ENCODE peak calls at places on chromosomes 2 and 18, in eight cellular contexts. C, W, M, S, K, I, Y and P are unnamed samples.

GRCh38 chr2:180696005-180696404 is 284.4 kb upstream of the UBE2E3 start:
- DNase-seq in C (no peak), W (no peak), M (no peak), S (no peak), K (no peak), I (no peak), Y (no peak), P (no peak)

GRCh38 chr2:226618875-226619605 is 180.6 kb downstream of the IRS1 start:
- DNase-seq in C (no peak), W (no peak), M (peak), S (no peak), K (no peak), I (peak), Y (peak), P (peak)

GRCh38 chr2:182031956-182032355 is 46.3 kb downstream of the PPP1R1C start:
- DNase-seq in C (no peak), W (no peak), M (no peak), S (no peak), K (no peak), I (no peak), Y (no peak), P (no peak)

GRCh38 chr18:67133669-67134068 is 382.9 kb downstream of the DSEL start:
- DNase-seq in C (no peak), W (no peak), M (no peak), S (no peak), K (no peak), I (no peak), Y (no peak), P (no peak)

GRCh38 chr2:133360882-133361281 is 207.4 kb downstream of the NCKAP5 start:
- DNase-seq in C (no peak), W (no peak), M (no peak), S (no peak), K (no peak), I (no peak), Y (no peak), P (no peak)

GRCh38 chr2:212900715-212901114 is 250.7 kb downstream of the IKZF2 start:
- DNase-seq in C (no peak), W (no peak), M (no peak), S (no peak), K (no peak), I (no peak), Y (no peak), P (no peak)

GRCh38 chr2:100782376-100782878 is 37.5 kb upstream of the NPAS2 start:
- DNase-seq in C (no peak), W (no peak), M (no peak), S (no peak), K (no peak), I (no peak), Y (no peak), P (no peak)

GRCh38 chr2:219252570-219252899 is 508 bp upstream of the TUBA4B start:
- DNase-seq in C (no peak), W (no peak), M (no peak), S (no peak), K (no peak), I (no peak), Y (no peak), P (no peak)

GRCh38 chr2:42569116-42569711 is 782 bp downstream of the MTA3 start:
- DNase-seq in C (no peak), W (no peak), M (peak), S (no peak), K (peak), I (peak), Y (peak), P (peak)

GRCh38 chr2:230870544-230871360 is 6.0 kb downstream of the ITM2C start:
- DNase-seq in C (no peak), W (no peak), M (no peak), S (peak), K (peak), I (no peak), Y (no peak), P (no peak)

GRCh38 chr2:133854603-133855200 is 286.4 kb upstream of the NCKAP5 start:
- DNase-seq in C (no peak), W (no peak), M (no peak), S (no peak), K (no peak), I (no peak), Y (no peak), P (no peak)

GRCh38 chr18:5467666-5468065 is 76.1 kb downstream of the EPB41L3 start:
- DNase-seq in C (no peak), W (no peak), M (no peak), S (no peak), K (no peak), I (no peak), Y (no peak), P (no peak)

GRCh38 chr2:74458957-74459290 is 686 bp downstream of the WBP1 start:
- DNase-seq in C (no peak), W (no peak), M (peak), S (no peak), K (no peak), I (no peak), Y (peak), P (no peak)

GRCh38 chr18:26477828-26478466 is 70.4 kb downstream of the KCTD1 start:
- DNase-seq in C (no peak), W (no peak), M (no peak), S (no peak), K (no peak), I (no peak), Y (no peak), P (no peak)

GRCh38 chr2:164896226-164896625 is 54.6 kb upstream of the COBLL1 start:
- DNase-seq in C (no peak), W (no peak), M (peak), S (no peak), K (no peak), I (peak), Y (peak), P (peak)

GRCh38 chr18:23380001-23380550 is 73.0 kb upstream of the RIOK3 start:
- DNase-seq in C (peak), W (peak), M (peak), S (no peak), K (no peak), I (peak), Y (peak), P (peak)

GRCh38 chr2:172207916-172208315 is 105.2 kb upstream of the DLX2 start:
- DNase-seq in C (no peak), W (no peak), M (no peak), S (no peak), K (no peak), I (peak), Y (no peak), P (no peak)

GRCh38 chr2:228318218-228318617 is 136.7 kb upstream of the SPHKAP start:
- DNase-seq in C (no peak), W (no peak), M (peak), S (no peak), K (peak), I (peak), Y (peak), P (peak)

GRCh38 chr2:12071343-12071742 is 324.9 kb downstream of the LPIN1 start:
- DNase-seq in C (no peak), W (no peak), M (no peak), S (no peak), K (no peak), I (no peak), Y (no peak), P (no peak)

GRCh38 chr2:162277344-162277743 is 34.1 kb upstream of the FAP start:
- DNase-seq in C (no peak), W (no peak), M (no peak), S (no peak), K (no peak), I (no peak), Y (no peak), P (no peak)

GRCh38 chr2:43178602-43179542 is 47.5 kb downstream of the ZFP36L2 start:
- DNase-seq in C (peak), W (no peak), M (peak), S (peak), K (peak), I (peak), Y (peak), P (peak)

GRCh38 chr2:29314816-29315571 is 199.8 kb downstream of the CLIP4 start:
- DNase-seq in C (no peak), W (no peak), M (peak), S (no peak), K (peak), I (peak), Y (no peak), P (no peak)

GRCh38 chr2:198080872-198081271 is 276.5 kb downstream of the PLCL1 start:
- DNase-seq in C (no peak), W (no peak), M (no peak), S (no peak), K (no peak), I (no peak), Y (no peak), P (no peak)

GRCh38 chr2:187155472-187155871 is 292.6 kb downstream of the CALCRL start:
- DNase-seq in C (no peak), W (no peak), M (no peak), S (no peak), K (no peak), I (peak), Y (peak), P (no peak)
- H3K4me3 ChIP-seq in C (no peak), W (no peak), M (no peak), S (no peak), K (no peak), I (no peak), Y (no peak), P (no peak)

DNA sequence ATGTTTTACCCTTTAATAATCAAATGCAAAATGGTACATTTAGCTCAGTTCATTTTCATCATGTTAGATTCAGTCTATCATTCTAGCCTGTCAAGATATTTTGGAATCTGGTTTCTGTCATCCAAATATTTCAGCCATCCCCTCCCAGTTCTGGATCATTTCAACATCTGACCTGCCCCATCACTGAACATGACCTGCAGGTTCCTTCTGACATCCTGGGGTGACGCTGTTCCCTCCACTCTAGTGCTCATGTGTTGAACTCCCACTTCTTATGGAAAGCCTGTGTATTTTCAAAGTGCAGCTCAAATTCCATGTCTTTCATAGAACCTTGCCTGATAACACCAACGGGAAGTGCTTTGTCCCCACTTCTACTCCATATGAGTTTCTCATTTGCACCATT is 320.0 kb upstream of the TNP1 start:
- DNase-seq in C (no peak), W (no peak), M (no peak), S (no peak), K (no peak), I (no peak), Y (no peak), P (no peak)
- TF ChIP-seq CTCF in C (no peak), W (no peak), M (no peak), S (no peak), K (no peak), I (no peak), Y (no peak), P (no peak)

DNA sequence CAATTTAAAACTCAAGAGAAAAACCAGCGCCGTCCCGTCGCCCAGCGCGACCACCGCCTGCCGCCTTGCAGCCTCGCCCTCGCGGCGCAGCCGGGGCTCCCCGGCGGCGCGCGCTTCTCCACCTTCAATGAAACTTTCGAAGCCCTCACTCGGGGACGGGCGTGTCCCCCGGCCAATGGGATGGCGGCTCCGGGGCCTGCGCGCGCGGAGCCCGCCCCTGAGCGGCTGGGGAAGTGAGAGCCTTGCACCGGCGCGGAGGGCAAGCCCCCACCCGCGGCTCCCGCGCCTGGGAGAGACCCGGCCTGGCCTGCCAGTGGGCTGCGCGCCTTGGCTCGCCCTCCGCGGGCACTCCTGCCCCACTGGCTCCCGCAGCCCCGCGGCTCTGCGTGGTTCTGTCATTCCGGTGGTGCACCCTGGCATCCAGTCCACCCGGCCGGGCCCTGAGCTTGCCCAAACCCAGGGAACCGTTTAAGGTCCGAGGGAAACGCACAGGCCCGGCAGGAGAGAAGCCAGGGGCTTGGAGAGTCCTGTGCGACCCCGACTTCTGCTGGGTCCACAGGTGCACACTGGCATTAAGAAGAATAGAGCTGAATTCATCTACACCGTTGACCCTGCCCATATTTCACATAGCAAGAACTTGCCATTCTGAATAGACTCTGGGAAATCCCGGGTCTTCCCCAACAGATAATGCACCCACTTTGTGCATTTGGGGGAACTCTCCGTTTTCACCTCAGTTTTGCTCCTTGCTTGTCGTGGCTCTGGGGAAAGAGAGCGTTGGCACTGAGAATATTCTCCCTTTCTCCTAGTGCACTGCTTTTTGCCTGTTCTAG is at the start of gene PIEZO2:
- DNase-seq in C (peak), W (no peak), M (peak), S (no peak), K (peak), I (peak), Y (peak), P (peak)
- H3K4me3 ChIP-seq in C (peak), W (peak), M (peak), S (no peak), K (peak), I (peak), Y (peak), P (peak)

GRCh38 chr2:120879401-120880295 is 144.0 kb downstream of the GLI2 start:
- DNase-seq in C (no peak), W (no peak), M (no peak), S (no peak), K (no peak), I (no peak), Y (no peak), P (no peak)
- TF ChIP-seq CTCF in C (no peak), W (peak), M (no peak), S (peak), K (no peak), I (peak), Y (no peak), P (no peak)

GRCh38 chr2:191845876-191846786 is 757 bp downstream of the CAVIN2 start:
- DNase-seq in C (peak), W (no peak), M (no peak), S (no peak), K (no peak), I (no peak), Y (no peak), P (no peak)
- H3K4me3 ChIP-seq in C (peak), W (no peak), M (no peak), S (no peak), K (peak), I (peak), Y (peak), P (peak)

DNA sequence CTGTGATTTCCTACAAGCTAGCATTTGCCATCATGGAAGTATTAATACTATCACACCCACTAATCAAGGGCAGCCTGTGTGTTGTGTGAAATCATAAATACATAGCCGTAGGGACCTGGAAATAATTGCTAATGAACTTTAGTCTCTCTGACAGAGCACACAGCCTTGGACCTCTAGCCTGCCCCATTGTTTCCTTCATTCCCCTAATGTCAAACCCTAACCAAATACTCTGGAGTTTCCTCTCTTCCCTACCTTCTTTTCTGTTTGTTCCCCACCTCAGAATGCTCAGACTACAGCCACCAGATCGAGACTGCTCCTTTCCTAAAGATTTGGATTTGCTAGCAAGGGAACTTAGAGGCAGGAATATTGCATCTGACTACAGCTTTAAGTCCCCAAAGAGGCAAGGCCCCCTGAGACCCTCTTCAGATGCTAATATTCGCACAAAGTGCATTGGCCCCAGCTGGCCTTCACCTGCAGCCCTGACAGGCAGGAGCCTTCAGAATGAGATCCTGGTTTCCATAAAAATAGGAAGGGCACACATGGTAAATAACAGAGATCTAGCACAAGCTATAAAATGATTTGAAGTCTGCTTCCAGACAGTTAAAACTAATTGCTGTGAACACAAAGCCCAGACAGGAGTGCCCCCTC is 279.3 kb upstream of the DCC start:
- DNase-seq in C (no peak), W (no peak), M (no peak), S (no peak), K (no peak), I (no peak), Y (no peak), P (no peak)
- TF ChIP-seq CTCF in C (no peak), W (no peak), M (no peak), S (no peak), K (no peak), I (no peak), Y (no peak), P (no peak)

GRCh38 chr18:56516769-56517168 is 121.6 kb downstream of the TXNL1 start:
- DNase-seq in C (no peak), W (no peak), M (no peak), S (no peak), K (no peak), I (no peak), Y (peak), P (no peak)

GRCh38 chr18:56511996-56512395 is 126.4 kb downstream of the TXNL1 start:
- DNase-seq in C (no peak), W (no peak), M (no peak), S (no peak), K (no peak), I (no peak), Y (no peak), P (no peak)

GRCh38 chr18:56515522-56515921 is 122.9 kb downstream of the TXNL1 start:
- DNase-seq in C (no peak), W (no peak), M (peak), S (no peak), K (no peak), I (no peak), Y (no peak), P (peak)

GRCh38 chr18:56517761-56518160 is 120.6 kb downstream of the TXNL1 start:
- DNase-seq in C (no peak), W (no peak), M (no peak), S (no peak), K (no peak), I (no peak), Y (no peak), P (no peak)

DNA sequence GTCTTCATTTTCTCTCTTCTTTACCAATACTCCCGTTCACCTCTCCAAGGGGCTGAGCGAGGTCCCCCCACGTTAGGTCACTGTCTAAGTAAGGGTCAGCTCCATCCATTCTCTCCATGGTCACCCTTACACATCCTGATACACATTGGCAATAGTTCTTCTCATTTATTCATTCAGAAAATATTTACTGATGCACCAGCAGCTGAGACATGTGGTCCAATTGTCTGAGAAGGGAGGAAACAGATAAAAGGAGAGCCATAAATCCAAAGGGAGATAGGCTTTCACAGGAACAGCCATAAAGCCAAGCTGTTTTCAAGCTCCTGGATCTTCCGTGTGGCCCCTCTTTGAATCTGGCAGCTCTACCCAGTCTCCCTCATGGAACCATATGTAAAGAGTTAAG is 121.2 kb downstream of the TXNL1 start:
- DNase-seq in C (no peak), W (no peak), M (no peak), S (no peak), K (no peak), I (no peak), Y (no peak), P (no peak)
- H3K4me3 ChIP-seq in C (no peak), W (no peak), M (no peak), S (no peak), K (no peak), I (no peak), Y (no peak), P (no peak)

DNA sequence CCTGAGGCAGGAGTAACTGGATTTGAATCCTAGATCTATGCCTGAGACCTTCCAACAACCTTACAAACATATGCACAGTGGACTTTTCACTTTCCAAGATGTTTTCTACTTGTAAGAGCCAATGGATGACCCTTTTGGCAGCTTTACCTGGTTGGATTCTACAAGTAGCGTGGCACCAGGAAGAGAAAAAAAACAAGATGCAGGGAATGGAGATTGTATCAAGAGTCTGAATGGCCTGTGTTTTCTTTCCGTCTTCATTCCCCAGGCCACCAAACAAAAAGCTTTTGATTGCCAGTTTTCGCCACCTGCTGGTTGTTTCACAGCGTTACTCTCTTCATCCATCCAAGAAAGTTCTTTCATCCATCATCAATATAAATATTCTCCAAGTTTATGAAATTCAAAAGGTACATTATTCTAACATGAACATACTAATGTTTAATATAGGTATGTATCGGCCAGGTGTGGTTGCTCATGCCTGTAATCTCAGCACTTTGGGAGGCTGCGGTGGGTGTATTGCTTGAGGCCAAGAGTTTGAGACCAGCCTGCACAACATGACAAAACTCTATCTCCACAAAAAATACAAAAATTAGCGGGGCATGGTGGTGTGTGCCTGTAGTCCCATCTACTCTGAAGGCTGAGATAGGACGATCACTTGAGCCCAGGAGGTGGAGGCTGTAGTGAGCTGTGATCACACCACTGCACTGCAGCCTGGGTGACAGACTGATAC is 3.5 kb upstream of the BCL2 start:
- DNase-seq in C (no peak), W (no peak), M (peak), S (peak), K (peak), I (peak), Y (peak), P (peak)
- TF ChIP-seq CTCF in C (peak), W (peak), M (peak), S (peak), K (peak), I (peak), Y (peak), P (peak)

GRCh38 chr2:189444322-189444721 is 3.0 kb downstream of the WDR75 start:
- DNase-seq in C (no peak), W (no peak), M (no peak), S (no peak), K (no peak), I (peak), Y (peak), P (peak)

GRCh38 chr2:189440644-189440946 is 679 bp upstream of the WDR75 start:
- DNase-seq in C (peak), W (no peak), M (no peak), S (no peak), K (no peak), I (no peak), Y (no peak), P (no peak)

GRCh38 chr2:189440947-189441708 is at the start of gene WDR75:
- DNase-seq in C (peak), W (peak), M (peak), S (peak), K (peak), I (peak), Y (peak), P (peak)

GRCh38 chr2:189441709-189442074 is 418 bp downstream of the WDR75 start:
- DNase-seq in C (no peak), W (no peak), M (no peak), S (no peak), K (no peak), I (no peak), Y (no peak), P (no peak)

GRCh38 chr2:189442468-189442867 is 1.2 kb downstream of the WDR75 start:
- DNase-seq in C (no peak), W (no peak), M (no peak), S (no peak), K (no peak), I (no peak), Y (no peak), P (no peak)
- H3K4me3 ChIP-seq in C (peak), W (no peak), M (peak), S (peak), K (no peak), I (peak), Y (no peak), P (peak)